ENCODE peak calls at places on chromosomes 6 and 20, in ten cellular contexts. I is HCT116; G is ACHN; F is head of caudate nucleus; P is NCI-H187; A is NCI-H510A; K is Kasumi-1; Q is transverse colon; U is pancreas; D is stimulated activated CD4-positive, alpha-beta T cell treated with anti-CD3 and anti-CD28 coated beads, Interleukin-15, amount 100 ng/mL, for 1 hour. C is an unnamed sample.

GRCh38 chr6:49978332-49979226 is 9.2 kb upstream of the DEFB113 start:
- DNase-seq in I (no peak), G (no peak), F (no peak), P (no peak), A (no peak), K (no peak), Q (no peak), U (no peak), D (no peak), C (no peak)

GRCh38 chr6:161273356-161273751 is 507 bp downstream of the AGPAT4 start:
- DNase-seq in I (peak; percentile 7), G (peak; percentile 24), F (peak; percentile 25), P (no peak), A (no peak), K (no peak), Q (no peak), U (peak; percentile 7), D (peak; percentile 1), C (peak; percentile 41)

GRCh38 chr6:137903933-137904821 is 37.1 kb downstream of the TNFAIP3 start:
- DNase-seq in I (peak; percentile 10), G (peak; percentile 72), F (no peak), P (no peak), A (no peak), K (no peak), Q (no peak), U (no peak), D (no peak), C (peak; percentile 28)

GRCh38 chr20:32479697-32480140 is 105.4 kb downstream of the NOL4L start:
- DNase-seq in I (no peak), G (no peak), F (no peak), P (no peak), A (no peak), K (no peak), Q (peak; percentile 74), U (no peak), D (no peak), C (no peak)

GRCh38 chr6:116883005-116883404 is 6.0 kb downstream of the RFX6 start:
- DNase-seq in I (no peak), G (no peak), F (no peak), P (no peak), A (no peak), K (no peak), Q (no peak), U (no peak), D (no peak), C (no peak)

GRCh38 chr20:38790210-38791053 is 15.1 kb upstream of the PPP1R16B start:
- DNase-seq in I (peak; percentile 68), G (peak; percentile 65), F (no peak), P (no peak), A (no peak), K (peak; percentile 73), Q (no peak), U (no peak), D (no peak), C (peak; percentile 22)

GRCh38 chr6:101738481-101738880 is 345.0 kb downstream of the GRIK2 start:
- DNase-seq in I (no peak), G (no peak), F (no peak), P (no peak), A (no peak), K (no peak), Q (no peak), U (no peak), D (no peak), C (no peak)

GRCh38 chr6:3157151-3157933 is at the start of gene TUBB2A:
- DNase-seq in I (peak; percentile 35), G (peak; percentile 76), F (peak; percentile 87), P (peak; percentile 10), A (no peak), K (peak; percentile 31), Q (peak; percentile 86), U (peak; percentile 81), D (peak; percentile 88), C (peak; percentile 84)

GRCh38 chr20:14493408-14493807 is 156.0 kb upstream of the FLRT3 start:
- DNase-seq in I (no peak), G (no peak), F (no peak), P (no peak), A (no peak), K (no peak), Q (no peak), U (no peak), D (no peak), C (no peak)

GRCh38 chr6:167501831-167502385 is 177.0 kb downstream of the TTLL2 start:
- DNase-seq in I (peak; percentile 33), G (peak; percentile 7), F (peak; percentile 62), P (no peak), A (no peak), K (no peak), Q (peak; percentile 69), U (peak; percentile 68), D (no peak), C (peak; percentile 67)

C was measured in Calu3.